ENCODE peak calls at places on chromosome 1, in five cellular contexts. One of them, this sample, is unnamed.

GRCh38 chr1:79716481-79716880 is 710.0 kb upstream of the ADGRL4 start:
- DNase-seq in T-helper 17 cell: no peak
- DNase-seq in Ammon's horn: peak
- DNase-seq in cardiac fibroblast: peak
- DNase-seq in GM18507: no peak
- DNase-seq in this sample: no peak

GRCh38 chr1:100463809-100464424 is 74.0 kb upstream of the GPR88 start:
- DNase-seq in GM18507: no peak
- DNase-seq in Ammon's horn: peak
- DNase-seq in T-helper 17 cell: no peak
- DNase-seq in cardiac fibroblast: peak
- DNase-seq in this sample: peak

GRCh38 chr1:45854724-45855123 is 51.3 kb downstream of the MAST2 start:
- DNase-seq in cardiac fibroblast: no peak
- DNase-seq in T-helper 17 cell: no peak
- DNase-seq in Ammon's horn: no peak
- DNase-seq in GM18507: no peak
- DNase-seq in this sample: no peak

GRCh38 chr1:217506878-217507277 is 124.0 kb downstream of the GPATCH2 start:
- DNase-seq in GM18507: no peak
- DNase-seq in T-helper 17 cell: no peak
- DNase-seq in cardiac fibroblast: peak
- DNase-seq in Ammon's horn: no peak
- DNase-seq in this sample: no peak

GRCh38 chr1:192151176-192151575 is 7.1 kb upstream of the RGS18 start:
- DNase-seq in T-helper 17 cell: no peak
- DNase-seq in GM18507: no peak
- DNase-seq in Ammon's horn: no peak
- DNase-seq in cardiac fibroblast: no peak
- DNase-seq in this sample: no peak

GRCh38 chr1:227127891-227128290 is 187.8 kb downstream of the COQ8A start:
- DNase-seq in T-helper 17 cell: no peak
- DNase-seq in GM18507: no peak
- DNase-seq in cardiac fibroblast: no peak
- DNase-seq in Ammon's horn: no peak
- DNase-seq in this sample: no peak

GRCh38 chr1:152663098-152663497 is at the start of gene LCE2D:
- DNase-seq in GM18507: no peak
- DNase-seq in Ammon's horn: no peak
- DNase-seq in T-helper 17 cell: no peak
- DNase-seq in cardiac fibroblast: no peak
- DNase-seq in this sample: no peak

GRCh38 chr1:114320586-114320985 is 166.9 kb upstream of the SYT6 start:
- DNase-seq in T-helper 17 cell: no peak
- DNase-seq in cardiac fibroblast: peak
- DNase-seq in Ammon's horn: no peak
- DNase-seq in GM18507: no peak
- DNase-seq in this sample: no peak

GRCh38 chr1:55155522-55155921 is 59.6 kb downstream of the USP24 start:
- DNase-seq in GM18507: no peak
- DNase-seq in cardiac fibroblast: peak
- DNase-seq in T-helper 17 cell: no peak
- DNase-seq in Ammon's horn: peak
- DNase-seq in this sample: no peak

GRCh38 chr1:43570784-43571183 is 40.1 kb downstream of the PTPRF start:
- DNase-seq in Ammon's horn: peak
- DNase-seq in T-helper 17 cell: no peak
- DNase-seq in cardiac fibroblast: no peak
- DNase-seq in GM18507: no peak
- DNase-seq in this sample: no peak

GRCh38 chr1:187001198-187001904 is 172.6 kb downstream of the PLA2G4A start:
- DNase-seq in cardiac fibroblast: peak
- DNase-seq in Ammon's horn: peak
- DNase-seq in T-helper 17 cell: no peak
- DNase-seq in GM18507: no peak
- DNase-seq in this sample: no peak

GRCh38 chr1:76146184-76146583 is 71.6 kb downstream of the ST6GALNAC3 start:
- DNase-seq in T-helper 17 cell: no peak
- DNase-seq in GM18507: no peak
- DNase-seq in cardiac fibroblast: no peak
- DNase-seq in Ammon's horn: no peak
- DNase-seq in this sample: no peak

GRCh38 chr1:58983159-58983558 is 199.3 kb upstream of the JUN start:
- DNase-seq in cardiac fibroblast: no peak
- DNase-seq in Ammon's horn: no peak
- DNase-seq in GM18507: no peak
- DNase-seq in T-helper 17 cell: no peak
- DNase-seq in this sample: no peak

GRCh38 chr1:42214447-42214871 is 49.9 kb upstream of the GUCA2A start:
- DNase-seq in T-helper 17 cell: no peak
- DNase-seq in GM18507: no peak
- DNase-seq in Ammon's horn: peak
- DNase-seq in cardiac fibroblast: peak
- DNase-seq in this sample: no peak

GRCh38 chr1:185267278-185267677 is 49.8 kb downstream of the IVNS1ABP start:
- DNase-seq in T-helper 17 cell: no peak
- DNase-seq in Ammon's horn: no peak
- DNase-seq in GM18507: no peak
- DNase-seq in cardiac fibroblast: no peak
- DNase-seq in this sample: no peak

GRCh38 chr1:115199416-115200132 is 110.3 kb upstream of the TSPAN2 start:
- DNase-seq in GM18507: no peak
- DNase-seq in Ammon's horn: no peak
- DNase-seq in cardiac fibroblast: no peak
- DNase-seq in T-helper 17 cell: no peak
- DNase-seq in this sample: no peak

GRCh38 chr1:21139601-21140000 is 37.1 kb downstream of the EIF4G3 start:
- DNase-seq in T-helper 17 cell: no peak
- DNase-seq in cardiac fibroblast: peak
- DNase-seq in Ammon's horn: peak
- DNase-seq in GM18507: no peak
- DNase-seq in this sample: no peak

GRCh38 chr1:31822766-31823165 is 6.9 kb upstream of the SPOCD1 start:
- DNase-seq in GM18507: no peak
- DNase-seq in Ammon's horn: peak
- DNase-seq in T-helper 17 cell: no peak
- DNase-seq in cardiac fibroblast: peak
- DNase-seq in this sample: no peak

GRCh38 chr1:27605300-27605766 is 1.4 kb upstream of the AHDC1 start:
- DNase-seq in GM18507: no peak
- DNase-seq in cardiac fibroblast: no peak
- DNase-seq in T-helper 17 cell: no peak
- DNase-seq in Ammon's horn: no peak
- DNase-seq in this sample: no peak

GRCh38 chr1:145847827-145848226 is 2.4 kb downstream of the NUDT17 start:
- DNase-seq in GM18507: no peak
- DNase-seq in cardiac fibroblast: no peak
- DNase-seq in T-helper 17 cell: no peak
- DNase-seq in Ammon's horn: no peak
- DNase-seq in this sample: no peak

GRCh38 chr1:15736666-15737229 is 690 bp downstream of the SLC25A34 start:
- DNase-seq in cardiac fibroblast: no peak
- DNase-seq in T-helper 17 cell: no peak
- DNase-seq in Ammon's horn: no peak
- DNase-seq in GM18507: no peak
- DNase-seq in this sample: no peak

GRCh38 chr1:179002552-179003345 is 22.9 kb upstream of the FAM20B start:
- DNase-seq in Ammon's horn: peak
- DNase-seq in GM18507: peak
- DNase-seq in cardiac fibroblast: peak
- DNase-seq in T-helper 17 cell: peak
- DNase-seq in this sample: peak

GRCh38 chr1:202200669-202201068 is 7.1 kb downstream of the LGR6 start:
- DNase-seq in Ammon's horn: peak
- DNase-seq in GM18507: no peak
- DNase-seq in T-helper 17 cell: no peak
- DNase-seq in cardiac fibroblast: no peak
- DNase-seq in this sample: no peak

GRCh38 chr1:38213720-38214367 is 167.3 kb upstream of the POU3F1 start:
- DNase-seq in Ammon's horn: no peak
- DNase-seq in cardiac fibroblast: no peak
- DNase-seq in T-helper 17 cell: no peak
- DNase-seq in GM18507: no peak
- DNase-seq in this sample: no peak

GRCh38 chr1:10170362-10170665 is 40.1 kb upstream of the KIF1B start:
- DNase-seq in T-helper 17 cell: no peak
- DNase-seq in GM18507: no peak
- DNase-seq in cardiac fibroblast: no peak
- DNase-seq in Ammon's horn: no peak
- DNase-seq in this sample: no peak

This sample was measured in left lung.